ENCODE peak calls at places on chromosomes 12 and 14, in seven cellular contexts. P is OCI-LY7, L is PC-3, F is HCT116, Q is MM.1S, M is GM23248, T is neural progenitor cell. Y is an unnamed sample.
A peak's percentile ranks its signal among the peaks of the same experiment; 100 is the strongest.

GRCh38 chr12:106345739-106346138 is 11.8 kb upstream of the POLR3B start:
- DNase-seq in P (peak; percentile 21), L (peak; percentile 76), F (peak; percentile 51), Q (no peak), M (peak; percentile 41), T (peak; percentile 72), Y (peak; percentile 73)

GRCh38 chr12:121996050-121996944 is 25.4 kb upstream of the BCL7A start:
- DNase-seq in P (no peak), L (no peak), F (no peak), Q (no peak), M (no peak), T (no peak), Y (no peak)

GRCh38 chr12:91205791-91206190 is 23.2 kb upstream of the DCN start:
- DNase-seq in P (no peak), L (peak; percentile 20), F (no peak), Q (no peak), M (peak; percentile 48), T (no peak), Y (no peak)

GRCh38 chr12:77888611-77889010 is 57.9 kb downstream of the NAV3 start:
- DNase-seq in P (no peak), L (peak; percentile 87), F (peak; percentile 67), Q (no peak), M (peak; percentile 77), T (no peak), Y (peak; percentile 12)

GRCh38 chr12:98544741-98545140 is 29.4 kb downstream of the TMPO start:
- DNase-seq in P (no peak), L (no peak), F (no peak), Q (no peak), M (peak; percentile 26), T (no peak), Y (no peak)

GRCh38 chr12:77122236-77122635 is 56.9 kb upstream of the E2F7 start:
- DNase-seq in P (no peak), L (peak; percentile 90), F (peak; percentile 57), Q (no peak), M (peak; percentile 98), T (no peak), Y (peak; percentile 30)

GRCh38 chr14:58082491-58083098 is 69.4 kb downstream of the ARMH4 start:
- DNase-seq in P (no peak), L (peak; percentile 98), F (peak; percentile 19), Q (no peak), M (peak; percentile 90), T (no peak), Y (peak; percentile 52)

GRCh38 chr12:125412506-125412905 is 347.3 kb downstream of the AACS start:
- DNase-seq in P (no peak), L (no peak), F (no peak), Q (no peak), M (no peak), T (no peak), Y (no peak)

GRCh38 chr14:63632932-63633514 is 8.6 kb downstream of the WDR89 start:
- DNase-seq in P (peak; percentile 66), L (peak; percentile 71), F (peak; percentile 7), Q (peak; percentile 38), M (peak; percentile 61), T (no peak), Y (peak; percentile 24)

GRCh38 chr12:98653866-98654493 is 8.9 kb downstream of the APAF1 start:
- DNase-seq in P (peak; percentile 71), L (peak; percentile 75), F (peak; percentile 42), Q (peak; percentile 56), M (peak; percentile 78), T (peak; percentile 50), Y (peak; percentile 59)

GRCh38 chr12:47095446-47096236 is 15.9 kb upstream of the AMIGO2 start:
- DNase-seq in P (no peak), L (peak; percentile 92), F (no peak), Q (no peak), M (peak; percentile 77), T (no peak), Y (no peak)

GRCh38 chr14:95185452-95186392 is 28.4 kb upstream of the DICER1 start:
- DNase-seq in P (no peak), L (no peak), F (no peak), Q (no peak), M (peak; percentile 18), T (no peak), Y (no peak)

GRCh38 chr12:3036901-3037600 is 40.1 kb upstream of the TSPAN9 start:
- DNase-seq in P (no peak), L (no peak), F (no peak), Q (no peak), M (no peak), T (no peak), Y (no peak)

GRCh38 chr12:3035171-3035570 is 42.0 kb upstream of the TSPAN9 start:
- DNase-seq in P (no peak), L (no peak), F (no peak), Q (no peak), M (peak; percentile 5), T (no peak), Y (no peak)

GRCh38 chr12:3034067-3034750 is 43.0 kb upstream of the TSPAN9 start:
- DNase-seq in P (peak; percentile 62), L (peak; percentile 59), F (peak; percentile 31), Q (peak; percentile 47), M (peak; percentile 80), T (peak; percentile 83), Y (peak; percentile 84)

GRCh38 chr12:3038166-3038565 is 39.0 kb upstream of the TSPAN9 start:
- DNase-seq in P (no peak), L (no peak), F (no peak), Q (no peak), M (no peak), T (no peak), Y (no peak)

DNA sequence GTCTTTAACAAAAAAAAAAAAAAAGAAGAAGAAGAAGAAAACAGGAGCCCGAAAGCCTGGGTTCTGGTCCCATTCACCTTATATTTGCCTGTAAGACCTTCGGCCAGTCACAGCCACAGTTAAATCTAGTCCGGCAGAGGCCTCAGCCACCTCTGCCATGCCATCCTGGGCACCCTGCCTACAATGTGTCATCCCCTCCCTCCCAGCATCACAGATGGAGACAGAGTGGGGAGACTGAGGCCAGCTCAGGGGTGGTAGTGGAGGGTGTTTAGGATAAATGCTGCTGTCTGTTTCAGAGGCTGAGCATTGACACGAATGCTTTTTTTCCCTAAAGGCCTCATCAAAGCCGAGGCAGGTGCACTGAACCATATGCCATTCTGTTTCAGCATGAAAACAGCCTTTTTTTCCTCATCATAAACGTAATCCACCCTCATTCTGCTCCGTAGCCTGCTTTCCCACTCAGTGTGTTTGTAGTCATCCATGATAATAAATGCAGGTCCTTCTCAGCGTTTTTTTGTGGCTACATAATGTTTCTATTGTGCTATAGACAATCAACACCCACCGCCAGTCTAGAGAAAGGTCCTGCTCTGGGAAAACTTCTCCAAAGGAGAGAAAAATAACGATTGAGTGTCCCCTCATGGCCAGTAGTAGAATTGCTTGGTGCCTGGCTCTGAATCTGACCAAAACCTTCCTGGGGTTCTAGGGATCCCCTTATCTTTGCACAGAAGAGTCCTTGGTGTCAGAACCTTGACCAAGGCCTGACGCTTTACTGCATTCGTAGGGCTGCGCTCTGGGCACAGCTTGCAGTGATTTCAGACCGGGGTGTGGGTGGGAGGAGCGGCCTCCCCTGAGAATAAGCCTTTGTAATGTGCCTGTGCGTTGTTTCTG is 41.1 kb upstream of the TSPAN9 start:
- DNase-seq in P (no peak), L (no peak), F (no peak), Q (no peak), M (peak; percentile 45), T (peak; percentile 78), Y (no peak)
- H3K4me1 ChIP-seq in P (no peaks in the 10 kb centered on the region), L (no peaks in the 10 kb centered on the region), F (no peaks in the 10 kb centered on the region), Q (no peaks in the 10 kb centered on the region), M (no peaks in the 10 kb centered on the region), T (peaks cover 7% of the 10 kb centered on the region), Y (no peaks in the 10 kb centered on the region)

DNA sequence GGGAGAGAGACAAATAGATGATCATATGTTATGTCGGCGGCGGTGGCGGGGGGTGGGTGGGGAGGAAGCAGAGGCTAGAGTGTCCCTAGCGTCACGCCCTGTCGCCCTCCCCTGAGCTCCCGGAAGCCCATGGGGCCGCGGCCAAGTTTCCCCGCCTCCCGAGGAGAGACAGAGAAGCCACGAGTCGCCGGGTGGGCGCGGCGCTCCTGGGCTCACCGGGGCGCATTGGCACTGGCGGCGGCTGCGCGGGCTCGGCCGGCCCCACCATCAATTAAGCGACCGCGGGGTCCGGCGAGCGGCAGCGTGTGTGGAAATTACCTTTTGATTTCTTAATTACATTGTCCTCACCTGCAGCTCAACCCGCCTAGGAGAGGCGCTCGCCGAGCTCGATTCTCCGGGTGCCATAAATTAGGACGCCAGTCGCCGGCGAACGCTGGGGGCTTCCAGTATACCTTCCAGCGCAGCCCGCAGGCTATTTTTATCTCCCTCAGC is 119.9 kb upstream of the LHX5 start:
- DNase-seq in P (no peak), L (peak; percentile 64), F (no peak), Q (no peak), M (no peak), T (peak; percentile 34), Y (peak; percentile 45)
- TF ChIP-seq EZH2phosphoT487 in P (no peak), L (no peak), F (no peak), Q (no peak), M (no peak), T (no peak), Y (no peak)

GRCh38 chr12:123092866-123093265 is 58.0 kb downstream of the PITPNM2 start:
- DNase-seq in P (no peak), L (no peak), F (no peak), Q (no peak), M (no peak), T (no peak), Y (no peak)

GRCh38 chr12:123091230-123091629 is 59.7 kb downstream of the PITPNM2 start:
- DNase-seq in P (no peak), L (no peak), F (no peak), Q (no peak), M (no peak), T (no peak), Y (no peak)

GRCh38 chr12:123091756-123092155 is 59.1 kb downstream of the PITPNM2 start:
- DNase-seq in P (no peak), L (no peak), F (no peak), Q (no peak), M (no peak), T (no peak), Y (no peak)

GRCh38 chr12:123089125-123089524 is 61.8 kb downstream of the PITPNM2 start:
- DNase-seq in P (no peak), L (no peak), F (no peak), Q (no peak), M (no peak), T (no peak), Y (no peak)

GRCh38 chr12:123089631-123090353 is 61.1 kb downstream of the PITPNM2 start:
- DNase-seq in P (no peak), L (peak; percentile 98), F (peak; percentile 90), Q (no peak), M (peak; percentile 98), T (no peak), Y (peak; percentile 55)
- H3K4me1 ChIP-seq in P (peaks cover 12% of the 10 kb centered on the region), L (peaks cover 66% of the 10 kb centered on the region), F (peaks cover 43% of the 10 kb centered on the region), Q (no peaks in the 10 kb centered on the region), M (peaks cover 20% of the 10 kb centered on the region), T (no peaks in the 10 kb centered on the region), Y (peaks cover 7% of the 10 kb centered on the region)

GRCh38 chr14:69108358-69108757 is 44.6 kb downstream of the DCAF5 start:
- DNase-seq in P (no peak), L (no peak), F (no peak), Q (no peak), M (no peak), T (no peak), Y (no peak)

GRCh38 chr14:69105326-69105725 is 47.6 kb downstream of the DCAF5 start:
- DNase-seq in P (no peak), L (peak; percentile 57), F (peak; percentile 13), Q (no peak), M (peak; percentile 92), T (no peak), Y (no peak)

GRCh38 chr14:69106451-69106850 is 46.5 kb downstream of the DCAF5 start:
- DNase-seq in P (no peak), L (no peak), F (no peak), Q (no peak), M (no peak), T (no peak), Y (no peak)

GRCh38 chr14:69107407-69108003 is 45.4 kb downstream of the DCAF5 start:
- DNase-seq in P (peak; percentile 51), L (peak; percentile 85), F (peak; percentile 60), Q (no peak), M (peak; percentile 85), T (peak; percentile 68), Y (peak; percentile 78)
- TF ChIP-seq EZH2phosphoT487 in P (no peak), L (no peak), F (no peak), Q (no peak), M (no peak), T (no peak), Y (no peak)